ENCODE peak calls at places on chromosomes 5 and 9, in six cellular contexts. O is pancreas, N is foreskin keratinocyte, Q is fibroblast of lung, Z is coronary artery, Y is body of pancreas. A is an unnamed sample.

GRCh38 chr5:132679166-132679565 is 5.4 kb downstream of the IL4 start:
- DNase-seq in Y (no peak), Z (no peak), Q (no peak), O (no peak), N (no peak), A (no peak)

GRCh38 chr5:145917288-145917687 is 19.1 kb upstream of the SH3RF2 start:
- DNase-seq in N (no peak), Q (peak; percentile 58), Y (no peak), O (no peak), Z (no peak), A (no peak)

GRCh38 chr9:93303806-93304573 is 120.1 kb downstream of the WNK2 start:
- DNase-seq in N (no peak), Z (peak; percentile 49), O (peak; percentile 14), Y (peak; percentile 8), Q (no peak), A (no peak)

GRCh38 chr5:10501554-10502075 is 59.9 kb downstream of the ROPN1L start:
- DNase-seq in N (no peak), Y (no peak), Q (no peak), O (no peak), Z (no peak), A (no peak)

GRCh38 chr9:123929177-123929869 is 603 bp downstream of the DENND1A start:
- DNase-seq in Q (no peak), Y (peak; percentile 13), Z (peak; percentile 75), O (peak; percentile 26), N (no peak), A (peak; percentile 7)

GRCh38 chr5:78841767-78842166 is 143.3 kb downstream of the ARSB start:
- DNase-seq in N (no peak), Z (no peak), Q (peak; percentile 71), O (no peak), Y (no peak), A (no peak)

GRCh38 chr5:177478711-177479646 is 5.5 kb upstream of the DBN1 start:
- DNase-seq in N (no peak), O (peak; percentile 58), Q (peak; percentile 55), Y (peak; percentile 77), Z (peak; percentile 95), A (peak; percentile 82)

GRCh38 chr9:135255843-135256567 is 168.5 kb downstream of the OLFM1 start:
- DNase-seq in Y (no peak), O (no peak), Q (no peak), Z (no peak), N (no peak), A (no peak)

GRCh38 chr9:133780962-133781827 is 43.0 kb upstream of the SARDH start:
- DNase-seq in Q (no peak), Z (no peak), O (no peak), N (no peak), Y (no peak), A (no peak)

GRCh38 chr9:116432051-116432450 is 255.1 kb upstream of the TRIM32 start:
- DNase-seq in Y (no peak), Q (no peak), O (no peak), Z (no peak), N (no peak), A (no peak)

GRCh38 chr5:83197326-83197725 is 120.0 kb downstream of the XRCC4 start:
- DNase-seq in O (no peak), N (no peak), Z (no peak), Y (no peak), Q (no peak), A (no peak)

GRCh38 chr9:35341585-35341984 is 148.3 kb upstream of the RUSC2 start:
- DNase-seq in O (peak; percentile 42), Q (peak; percentile 80), N (peak; percentile 25), Y (peak; percentile 79), Z (peak; percentile 75), A (peak; percentile 35)

DNA sequence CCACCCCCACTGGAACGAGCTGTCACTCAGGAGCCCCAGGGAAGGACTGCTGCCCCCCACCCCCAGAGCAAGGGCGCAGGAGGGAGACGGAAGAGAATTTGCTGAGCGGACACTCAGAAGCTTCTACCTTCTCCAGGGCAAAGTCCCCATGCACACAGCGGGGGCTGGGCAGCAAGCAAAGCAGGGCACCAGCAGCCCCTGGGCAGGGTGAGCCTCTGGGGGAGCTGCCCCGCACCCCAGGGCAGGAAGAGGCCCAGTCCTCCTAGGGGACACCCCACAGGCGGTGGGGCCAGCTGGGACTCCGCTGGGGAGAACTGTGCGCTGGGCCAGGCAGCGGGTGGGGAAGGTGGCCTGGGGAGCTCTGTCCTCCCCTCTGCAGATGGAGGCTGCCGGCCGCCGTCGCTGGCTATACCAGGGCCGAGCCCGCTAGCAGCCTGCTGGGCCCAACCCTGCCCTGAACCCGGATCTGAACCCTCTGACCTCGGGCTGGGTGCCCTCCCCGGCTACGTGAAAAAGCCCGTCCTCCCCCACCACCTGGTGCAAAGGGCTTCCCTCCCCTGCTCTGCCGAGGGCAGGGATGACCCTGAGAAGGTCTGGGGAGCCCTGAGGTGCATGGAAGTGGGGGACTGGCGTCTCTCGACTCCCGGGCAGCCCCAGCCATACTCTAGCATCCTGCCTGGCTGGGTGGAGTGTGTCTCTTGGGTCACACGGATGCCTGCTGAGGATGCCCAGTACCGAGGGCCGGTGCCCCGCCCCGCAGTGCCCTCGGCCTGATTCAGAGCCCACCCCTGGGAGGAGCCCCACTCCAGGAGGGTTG is 590 bp upstream of the SLC34A3 start:
- DNase-seq in Y (no peak), O (no peak), N (no peak), Q (no peak), Z (no peak), A (no peak)
- TF ChIP-seq CTCF in Y (no peak), O (no peak), N (no peak), Q (no peak), Z (no peak), A (no peak)

DNA sequence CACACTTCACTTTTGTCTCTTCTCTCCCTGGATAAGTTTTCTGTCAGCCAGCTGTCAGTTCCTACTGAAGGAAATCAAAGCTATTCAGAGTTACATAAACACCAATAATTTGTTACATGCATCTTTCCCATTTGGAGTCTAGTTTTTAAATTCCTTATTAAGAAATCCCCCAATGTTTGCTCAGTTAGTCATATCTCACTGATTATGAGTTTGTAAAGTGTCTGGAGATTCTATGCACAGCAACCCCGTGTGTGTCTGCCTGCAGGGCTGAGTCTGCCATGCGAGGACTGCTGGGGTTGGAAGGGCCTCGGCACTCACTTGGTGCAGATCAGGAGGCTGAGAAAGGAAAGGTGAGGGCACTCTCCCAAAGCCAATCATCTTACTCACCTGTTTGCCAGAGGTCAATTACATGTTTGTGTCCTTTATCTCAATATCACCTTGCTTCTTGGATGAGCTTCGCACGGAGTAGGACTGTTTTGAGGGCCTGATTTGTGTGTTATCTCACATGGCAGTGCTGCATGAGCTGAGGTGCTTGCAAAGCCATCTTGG is 3.3 kb downstream of the ANKRD34B start:
- DNase-seq in N (no peak), Q (no peak), Z (no peak), O (no peak), Y (no peak), A (no peak)
- H3K27ac ChIP-seq in N (no peak overlapping the region), Q (no peak overlapping the region), Z (no peak overlapping the region), O (no peak overlapping the region), Y (no peak overlapping the region), A (no peak overlapping the region)

GRCh38 chr9:75197521-75197920 is 109.2 kb downstream of the OSTF1 start:
- DNase-seq in Q (peak; percentile 21), Y (no peak), Z (no peak), O (no peak), N (no peak), A (no peak)

GRCh38 chr9:75201480-75202209 is 113.3 kb downstream of the OSTF1 start:
- DNase-seq in N (no peak), Q (no peak), Z (no peak), Y (no peak), O (no peak), A (no peak)

GRCh38 chr9:75200892-75201470 is 112.7 kb downstream of the OSTF1 start:
- DNase-seq in Y (no peak), N (peak; percentile 33), Q (peak; percentile 30), Z (no peak), O (no peak), A (no peak)

GRCh38 chr9:75198436-75198835 is 110.1 kb downstream of the OSTF1 start:
- DNase-seq in O (no peak), N (no peak), Y (no peak), Q (no peak), Z (no peak), A (no peak)
- TF ChIP-seq CTCF in O (no peak), N (no peak), Y (no peak), Q (no peak), Z (no peak), A (no peak)

DNA sequence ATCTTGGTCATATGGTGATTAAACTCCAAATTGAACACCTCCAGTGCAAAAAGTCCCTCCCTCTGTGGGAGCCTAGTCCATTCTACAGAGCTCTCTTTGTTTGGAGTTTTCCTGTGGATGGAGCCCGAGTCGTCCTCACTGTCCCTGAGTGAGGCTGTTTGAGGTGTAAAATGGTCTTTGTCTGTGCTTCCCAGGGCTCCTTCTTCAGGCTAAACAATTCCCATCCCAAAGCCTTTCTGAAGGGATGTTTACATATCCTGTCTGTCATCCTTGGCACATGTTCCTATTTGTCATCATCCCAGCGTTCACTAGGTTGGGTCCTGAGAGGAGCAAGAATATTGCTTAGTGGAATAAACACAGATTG is 68.9 kb downstream of the COL27A1 start:
- DNase-seq in Q (peak; percentile 76), Z (no peak), Y (no peak), N (peak; percentile 49), O (no peak), A (no peak)
- H3K27ac ChIP-seq in Q (peak overlapping the region; percentile 51), Z (no peak overlapping the region), Y (no peak overlapping the region), N (no peak overlapping the region), O (no peak overlapping the region), A (no peak overlapping the region)

GRCh38 chr9:21031091-21031817 is at the start of gene HACD4:
- DNase-seq in N (peak; percentile 15), Q (peak; percentile 45), Y (peak; percentile 36), O (peak; percentile 44), Z (peak; percentile 76), A (peak; percentile 92)
- TF ChIP-seq CTCF in N (no peak), Q (no peak), Y (no peak), O (no peak), Z (no peak), A (no peak)

DNA sequence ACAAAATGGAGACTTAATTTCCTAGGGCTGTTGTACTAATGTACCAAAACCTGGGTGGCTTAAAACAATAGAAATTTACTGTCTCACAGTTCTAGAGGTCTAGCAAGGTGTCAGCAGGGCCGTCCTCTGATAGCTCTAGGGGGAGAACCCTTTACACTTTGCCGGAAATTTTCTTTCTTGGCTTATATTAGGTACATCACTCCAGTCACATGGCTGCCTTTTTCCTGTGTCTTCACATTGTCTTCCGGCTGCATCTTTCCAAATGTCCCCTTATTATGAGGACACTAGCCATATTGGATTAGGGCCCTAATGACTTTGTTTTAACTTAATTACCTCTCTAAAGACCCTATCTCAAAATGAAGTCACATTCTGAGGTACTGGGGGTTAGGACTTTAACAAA is 5.8 kb downstream of the UHRF2 start:
- DNase-seq in O (no peak), Z (no peak), N (no peak), Y (no peak), Q (no peak), A (no peak)
- H3K27ac ChIP-seq in O (no peak overlapping the region), Z (no peak overlapping the region), N (no peak overlapping the region), Y (no peak overlapping the region), Q (no peak overlapping the region), A (no peak overlapping the region)

GRCh38 chr9:90830051-90830450 is 28.4 kb downstream of the SYK start:
- DNase-seq in Y (no peak), N (no peak), Z (no peak), Q (no peak), O (no peak), A (no peak)
- TF ChIP-seq CTCF in Y (no peak), N (no peak), Z (no peak), Q (no peak), O (no peak), A (no peak)

GRCh38 chr5:150082364-150082763 is 4.0 kb downstream of the CSF1R start:
- DNase-seq in Z (peak; percentile 56), O (no peak), Y (no peak), N (no peak), Q (no peak), A (no peak)
- H3K27ac ChIP-seq in Z (no peak overlapping the region), O (no peak overlapping the region), Y (peak overlapping the region; percentile 57), N (no peak overlapping the region), Q (no peak overlapping the region), A (no peak overlapping the region)

A was measured in thyroid gland.